ENCODE peak calls at places on chromosomes 13 and 19, in seven cellular contexts. One of them, this sample, is unnamed.

GRCh38 chr19:6135367-6135766 is at the start of gene ACSBG2:
- DNase-seq in astrocyte of the spinal cord: no peak
- DNase-seq in fibroblast of pulmonary artery: no peak
- DNase-seq in activated CD4-positive, alpha-beta T cell treated with anti-CD3 and anti-CD28 coated beads, Interleukin-2, amount 50 U/mL, for 1 hour: no peak
- DNase-seq in NCI-H460: no peak
- DNase-seq in T-helper 1 cell: no peak
- DNase-seq in aorta: no peak
- DNase-seq in this sample: no peak

GRCh38 chr13:112959206-112959605 is 9.8 kb upstream of the MCF2L start:
- DNase-seq in aorta: no peak
- DNase-seq in fibroblast of pulmonary artery: peak
- DNase-seq in NCI-H460: no peak
- DNase-seq in astrocyte of the spinal cord: no peak
- DNase-seq in activated CD4-positive, alpha-beta T cell treated with anti-CD3 and anti-CD28 coated beads, Interleukin-2, amount 50 U/mL, for 1 hour: no peak
- DNase-seq in T-helper 1 cell: no peak
- DNase-seq in this sample: no peak

GRCh38 chr13:109096101-109096500 is 466.7 kb downstream of the MYO16 start:
- DNase-seq in aorta: no peak
- DNase-seq in astrocyte of the spinal cord: peak
- DNase-seq in fibroblast of pulmonary artery: no peak
- DNase-seq in activated CD4-positive, alpha-beta T cell treated with anti-CD3 and anti-CD28 coated beads, Interleukin-2, amount 50 U/mL, for 1 hour: no peak
- DNase-seq in NCI-H460: no peak
- DNase-seq in T-helper 1 cell: no peak
- DNase-seq in this sample: no peak

GRCh38 chr13:113552079-113552478 is 32.5 kb upstream of the TFDP1 start:
- DNase-seq in astrocyte of the spinal cord: no peak
- DNase-seq in activated CD4-positive, alpha-beta T cell treated with anti-CD3 and anti-CD28 coated beads, Interleukin-2, amount 50 U/mL, for 1 hour: no peak
- DNase-seq in T-helper 1 cell: no peak
- DNase-seq in aorta: no peak
- DNase-seq in fibroblast of pulmonary artery: no peak
- DNase-seq in NCI-H460: no peak
- DNase-seq in this sample: no peak

GRCh38 chr13:30744056-30744684 is 8.8 kb downstream of the ALOX5AP start:
- DNase-seq in astrocyte of the spinal cord: peak
- DNase-seq in aorta: peak
- DNase-seq in activated CD4-positive, alpha-beta T cell treated with anti-CD3 and anti-CD28 coated beads, Interleukin-2, amount 50 U/mL, for 1 hour: peak
- DNase-seq in NCI-H460: no peak
- DNase-seq in T-helper 1 cell: peak
- DNase-seq in fibroblast of pulmonary artery: no peak
- DNase-seq in this sample: peak

GRCh38 chr13:25752957-25753540 is 298.8 kb downstream of the SHISA2 start:
- DNase-seq in aorta: peak
- DNase-seq in fibroblast of pulmonary artery: peak
- DNase-seq in T-helper 1 cell: no peak
- DNase-seq in NCI-H460: no peak
- DNase-seq in activated CD4-positive, alpha-beta T cell treated with anti-CD3 and anti-CD28 coated beads, Interleukin-2, amount 50 U/mL, for 1 hour: no peak
- DNase-seq in astrocyte of the spinal cord: peak
- DNase-seq in this sample: no peak

GRCh38 chr13:108087813-108088212 is 127.5 kb downstream of the LIG4 start:
- DNase-seq in fibroblast of pulmonary artery: no peak
- DNase-seq in aorta: no peak
- DNase-seq in T-helper 1 cell: no peak
- DNase-seq in astrocyte of the spinal cord: no peak
- DNase-seq in activated CD4-positive, alpha-beta T cell treated with anti-CD3 and anti-CD28 coated beads, Interleukin-2, amount 50 U/mL, for 1 hour: no peak
- DNase-seq in NCI-H460: no peak
- DNase-seq in this sample: no peak

GRCh38 chr13:101552797-101553196 is 100.3 kb downstream of the ITGBL1 start:
- DNase-seq in activated CD4-positive, alpha-beta T cell treated with anti-CD3 and anti-CD28 coated beads, Interleukin-2, amount 50 U/mL, for 1 hour: no peak
- DNase-seq in astrocyte of the spinal cord: peak
- DNase-seq in T-helper 1 cell: no peak
- DNase-seq in aorta: no peak
- DNase-seq in NCI-H460: no peak
- DNase-seq in fibroblast of pulmonary artery: peak
- DNase-seq in this sample: no peak

GRCh38 chr13:20182231-20182846 is 10.4 kb downstream of the GJB2 start:
- DNase-seq in astrocyte of the spinal cord: peak
- DNase-seq in T-helper 1 cell: no peak
- DNase-seq in activated CD4-positive, alpha-beta T cell treated with anti-CD3 and anti-CD28 coated beads, Interleukin-2, amount 50 U/mL, for 1 hour: peak
- DNase-seq in fibroblast of pulmonary artery: peak
- DNase-seq in NCI-H460: peak
- DNase-seq in aorta: no peak
- DNase-seq in this sample: no peak

This sample was measured in T-helper 22 cell.